ENCODE peak calls at places on chromosomes 1 and 21, in seven cellular contexts. V, S, X, A, W, E and T are unnamed samples.

GRCh38 chr1:233151850-233152249 is 143.7 kb downstream of the PCNX2 start:
- DNase-seq in W (no peak), E (no peak), A (no peak), S (no peak), X (no peak), V (no peak), T (no peak)

GRCh38 chr1:63124666-63125191 is 197.6 kb upstream of the FOXD3 start:
- DNase-seq in A (no peak), W (no peak), X (no peak), S (no peak), E (no peak), V (peak), T (no peak)

GRCh38 chr1:43065191-43065590 is 106.5 kb upstream of the SLC2A1 start:
- DNase-seq in W (no peak), E (no peak), A (no peak), V (no peak), S (no peak), X (no peak), T (no peak)

GRCh38 chr1:84090447-84091244 is 53.4 kb upstream of the PRKACB start:
- DNase-seq in X (no peak), V (peak), E (no peak), S (no peak), A (no peak), W (no peak), T (no peak)

GRCh38 chr1:224735159-224735558 is 119.0 kb downstream of the CNIH3 start:
- DNase-seq in A (no peak), X (no peak), W (no peak), S (no peak), V (peak), E (no peak), T (no peak)

GRCh38 chr1:17120962-17121837 is 1.9 kb upstream of the PADI2 start:
- DNase-seq in W (no peak), A (no peak), E (no peak), V (no peak), S (no peak), X (no peak), T (no peak)

GRCh38 chr1:65512967-65513777 is 92.7 kb downstream of the LEPR start:
- DNase-seq in A (no peak), V (no peak), E (no peak), S (no peak), X (no peak), W (no peak), T (no peak)

GRCh38 chr1:45412899-45413298 is 72.7 kb upstream of the MUTYH start:
- DNase-seq in E (no peak), V (peak), A (no peak), W (no peak), X (no peak), S (no peak), T (no peak)

GRCh38 chr21:41877901-41878830 is 978 bp downstream of the PRDM15 start:
- DNase-seq in V (peak), X (peak), A (peak), E (peak), S (no peak), W (peak), T (peak)

GRCh38 chr1:116232989-116233514 is 121.9 kb downstream of the MAB21L3 start:
- DNase-seq in E (no peak), V (peak), S (peak), A (no peak), W (no peak), X (no peak), T (peak)

GRCh38 chr1:160428053-160428452 is 27.7 kb downstream of the VANGL2 start:
- DNase-seq in V (no peak), X (no peak), E (no peak), S (no peak), A (no peak), W (no peak), T (no peak)

GRCh38 chr1:77370161-77370560 is 88.3 kb downstream of the AK5 start:
- DNase-seq in S (no peak), X (no peak), V (no peak), E (no peak), A (no peak), W (no peak), T (no peak)

GRCh38 chr1:155166373-155167165 is 6.5 kb downstream of the KRTCAP2 start:
- DNase-seq in V (no peak), W (no peak), X (no peak), E (no peak), S (peak), A (no peak), T (no peak)

GRCh38 chr1:20728371-20729154 is 3.9 kb downstream of the SH2D5 start:
- DNase-seq in W (no peak), E (no peak), X (no peak), V (no peak), S (no peak), A (no peak), T (no peak)

GRCh38 chr1:27099154-27099903 is 55.6 kb downstream of the SLC9A1 start:
- DNase-seq in V (peak), W (peak), X (no peak), E (no peak), S (no peak), A (no peak), T (no peak)

GRCh38 chr1:55313903-55314302 is 98.7 kb upstream of the USP24 start:
- DNase-seq in W (no peak), E (no peak), X (no peak), V (no peak), S (no peak), A (no peak), T (no peak)

GRCh38 chr1:56639210-56639609 is 5.9 kb upstream of the PRKAA2 start:
- DNase-seq in E (no peak), V (no peak), A (no peak), S (no peak), X (no peak), W (no peak), T (no peak)